ENCODE peak calls at places on chromosomes 7 and 10, in nine cellular contexts. A, K, X, Z, P, F, E, Q and T are unnamed samples.

GRCh38 chr7:9945131-9945530 is 1028.5 kb upstream of the PHF14 start:
- DNase-seq in A (no peak), K (no peak), X (no peak), Z (no peak), P (no peak), F (no peak), E (no peak), Q (no peak), T (peak)

GRCh38 chr10:124151466-124152095 is 58.2 kb upstream of the CHST15 start:
- DNase-seq in A (no peak), K (no peak), X (no peak), Z (peak), P (no peak), F (no peak), E (no peak), Q (no peak), T (no peak)

GRCh38 chr10:110528224-110528997 is 30.7 kb downstream of the DUSP5 start:
- DNase-seq in A (peak), K (no peak), X (peak), Z (no peak), P (no peak), F (no peak), E (no peak), Q (no peak), T (peak)

GRCh38 chr7:122886357-122887081 is at the start of gene CADPS2:
- DNase-seq in A (peak), K (no peak), X (peak), Z (peak), P (peak), F (no peak), E (peak), Q (peak), T (peak)

GRCh38 chr7:155202106-155202871 is 95.4 kb upstream of the INSIG1 start:
- DNase-seq in A (no peak), K (no peak), X (no peak), Z (peak), P (no peak), F (no peak), E (no peak), Q (no peak), T (no peak)

GRCh38 chr7:129798616-129799349 is 154.0 kb downstream of the UBE2H start:
- DNase-seq in A (no peak), K (no peak), X (no peak), Z (no peak), P (no peak), F (no peak), E (no peak), Q (no peak), T (no peak)

GRCh38 chr7:143415696-143416095 is 7.0 kb upstream of the EPHA1 start:
- DNase-seq in A (no peak), K (no peak), X (peak), Z (no peak), P (no peak), F (no peak), E (no peak), Q (no peak), T (peak)

GRCh38 chr10:94315975-94316464 is 46.7 kb downstream of the NOC3L start:
- DNase-seq in A (peak), K (no peak), X (peak), Z (no peak), P (no peak), F (no peak), E (peak), Q (no peak), T (peak)

GRCh38 chr7:156224441-156225225 is 412.4 kb upstream of the SHH start:
- DNase-seq in A (no peak), K (no peak), X (no peak), Z (no peak), P (no peak), F (no peak), E (no peak), Q (peak), T (no peak)

GRCh38 chr10:129531195-129531968 is 64.3 kb downstream of the MGMT start:
- DNase-seq in A (peak), K (no peak), X (peak), Z (no peak), P (no peak), F (no peak), E (no peak), Q (no peak), T (peak)

GRCh38 chr10:116990276-116990800 is 14.6 kb downstream of the SHTN1 start:
- DNase-seq in A (no peak), K (no peak), X (no peak), Z (no peak), P (no peak), F (no peak), E (no peak), Q (no peak), T (no peak)

GRCh38 chr7:158975526-158976467 is 119.4 kb downstream of the DYNC2I1 start:
- DNase-seq in A (no peak), K (peak), X (no peak), Z (no peak), P (no peak), F (no peak), E (no peak), Q (no peak), T (no peak)

GRCh38 chr7:51307811-51308737 is 8.5 kb downstream of the COBL start:
- DNase-seq in A (no peak), K (no peak), X (no peak), Z (no peak), P (no peak), F (no peak), E (peak), Q (no peak), T (peak)

GRCh38 chr7:130298079-130298478 is 5.1 kb downstream of the CPA4 start:
- DNase-seq in A (no peak), K (no peak), X (no peak), Z (no peak), P (no peak), F (no peak), E (no peak), Q (no peak), T (no peak)

GRCh38 chr7:94297397-94297838 is 97.3 kb upstream of the COL1A2 start:
- DNase-seq in A (peak), K (no peak), X (peak), Z (peak), P (peak), F (no peak), E (peak), Q (peak), T (peak)

GRCh38 chr10:117653170-117653515 is 110.6 kb downstream of the EMX2 start:
- DNase-seq in A (peak), K (no peak), X (peak), Z (no peak), P (no peak), F (no peak), E (peak), Q (no peak), T (peak)

GRCh38 chr10:84095821-84096497 is 43.4 kb upstream of the GHITM start:
- DNase-seq in A (peak), K (no peak), X (peak), Z (no peak), P (no peak), F (no peak), E (no peak), Q (no peak), T (peak)

GRCh38 chr7:43038229-43038628 is 74.2 kb upstream of the HECW1 start:
- DNase-seq in A (peak), K (no peak), X (peak), Z (no peak), P (no peak), F (no peak), E (no peak), Q (no peak), T (peak)

GRCh38 chr7:113078321-113078720 is 8.3 kb downstream of the GPR85 start:
- DNase-seq in A (no peak), K (no peak), X (no peak), Z (no peak), P (no peak), F (no peak), E (no peak), Q (no peak), T (no peak)

GRCh38 chr7:106166651-106167342 is 54.7 kb upstream of the SYPL1 start:
- DNase-seq in A (peak), K (peak), X (peak), Z (no peak), P (peak), F (peak), E (peak), Q (no peak), T (peak)

GRCh38 chr7:151832138-151832537 is 44.8 kb downstream of the PRKAG2 start:
- DNase-seq in A (no peak), K (no peak), X (no peak), Z (no peak), P (no peak), F (no peak), E (no peak), Q (no peak), T (no peak)

GRCh38 chr7:31890198-31890597 is 180.0 kb downstream of the PDE1C start:
- DNase-seq in A (no peak), K (no peak), X (no peak), Z (peak), P (no peak), F (peak), E (no peak), Q (no peak), T (no peak)